ENCODE peak calls at places on chromosomes 3 and 15, in ten cellular contexts. O is GM04504; T is NCI-H187 treated with DMSO at 0.1 percent for 48 hours; Z is DND-41; L is HTR-8/SVneo; H is sciatic nerve; I is left cardiac atrium; J is MG63; M is left colon; Q is stimulated activated CD4-positive, alpha-beta T cell treated with anti-CD3 and anti-CD28 coated beads, Interleukin-15, amount 100 ng/mL, for 1 hour. C is an unnamed sample.

GRCh38 chr3:135238201-135238600 is 443.1 kb downstream of the EPHB1 start:
- DNase-seq in O (no peak), T (no peak), Z (no peak), L (no peak), H (no peak), I (no peak), J (no peak), M (no peak), Q (no peak), C (no peak)

GRCh38 chr3:171309906-171310359 is 150.3 kb downstream of the TNIK start:
- DNase-seq in O (peak; percentile 28), T (no peak), Z (no peak), L (peak; percentile 35), H (no peak), I (no peak), J (no peak), M (no peak), Q (no peak), C (peak; percentile 48)

GRCh38 chr15:46848704-46849103 is 868.6 kb upstream of the SEMA6D start:
- DNase-seq in O (peak; percentile 58), T (no peak), Z (no peak), L (peak; percentile 9), H (no peak), I (no peak), J (peak; percentile 72), M (no peak), Q (no peak), C (no peak)

GRCh38 chr3:30585654-30586053 is 20.7 kb upstream of the TGFBR2 start:
- DNase-seq in O (no peak), T (no peak), Z (no peak), L (no peak), H (no peak), I (no peak), J (no peak), M (no peak), Q (no peak), C (no peak)

GRCh38 chr15:66650433-66650832 is 51.6 kb upstream of the SMAD6 start:
- DNase-seq in O (no peak), T (no peak), Z (no peak), L (no peak), H (peak; percentile 68), I (peak; percentile 86), J (peak; percentile 64), M (no peak), Q (no peak), C (no peak)

GRCh38 chr3:98705212-98705611 is 57.9 kb upstream of the ST3GAL6 start:
- DNase-seq in O (no peak), T (no peak), Z (no peak), L (no peak), H (no peak), I (no peak), J (no peak), M (no peak), Q (no peak), C (no peak)

GRCh38 chr3:12716605-12717121 is 42.4 kb downstream of the TMEM40 start:
- DNase-seq in O (no peak), T (no peak), Z (no peak), L (no peak), H (no peak), I (no peak), J (no peak), M (no peak), Q (no peak), C (no peak)

GRCh38 chr15:70142322-70143191 is 44.8 kb upstream of the TLE3 start:
- DNase-seq in O (no peak), T (no peak), Z (no peak), L (peak; percentile 77), H (peak; percentile 57), I (peak; percentile 80), J (peak; percentile 43), M (no peak), Q (no peak), C (peak; percentile 20)